ENCODE peak calls at places on chromosomes 5 and 9, in nine cellular contexts. Q is ovary, A is IMR-90, K is tibial nerve, Y is Peyer's patch, N is suprapubic skin, Z is heart left ventricle, L is stomach, R is thyroid gland. I is an unnamed sample. For H3K4me1, the result is how much of the 10 kb centered on the place peaks cover.

GRCh38 chr5:1746371-1747078 is 53.1 kb downstream of the MRPL36 start:
- DNase-seq in Q (peak), A (no peak), K (no peak), Y (no peak), N (peak), Z (peak), L (no peak), R (no peak), I (no peak)

GRCh38 chr5:12392246-12392645 is 488.0 kb upstream of the CTNND2 start:
- DNase-seq in Q (no peak), A (no peak), K (no peak), Y (no peak), N (no peak), Z (no peak), L (no peak), R (no peak), I (no peak)

GRCh38 chr5:73338201-73339126 is 110.1 kb downstream of the FOXD1 start:
- DNase-seq in Q (no peak), A (peak), K (peak), Y (no peak), N (no peak), Z (no peak), L (no peak), R (no peak), I (no peak)

GRCh38 chr9:109766351-109766750 is 13.6 kb upstream of the PALM2AKAP2 start:
- DNase-seq in Q (no peak), A (peak), K (no peak), Y (no peak), N (no peak), Z (no peak), L (no peak), R (no peak), I (peak)

GRCh38 chr9:80649001-80649420 is 1040.3 kb downstream of the TLE1 start:
- DNase-seq in Q (no peak), A (peak), K (peak), Y (no peak), N (no peak), Z (no peak), L (no peak), R (peak), I (peak)

GRCh38 chr5:1789838-1790462 is 9.7 kb downstream of the MRPL36 start:
- DNase-seq in Q (no peak), A (peak), K (no peak), Y (no peak), N (peak), Z (no peak), L (no peak), R (no peak), I (no peak)

GRCh38 chr5:104177651-104178050 is 615.1 kb upstream of the NUDT12 start:
- DNase-seq in Q (no peak), A (no peak), K (no peak), Y (no peak), N (no peak), Z (no peak), L (no peak), R (no peak), I (no peak)

GRCh38 chr5:81750308-81751008 is 439 bp downstream of the SSBP2 start:
- DNase-seq in Q (no peak), A (no peak), K (no peak), Y (no peak), N (peak), Z (peak), L (peak), R (no peak), I (no peak)

GRCh38 chr5:67887648-67888047 is 327.9 kb upstream of the PIK3R1 start:
- DNase-seq in Q (no peak), A (no peak), K (no peak), Y (no peak), N (no peak), Z (no peak), L (no peak), R (no peak), I (no peak)

GRCh38 chr5:177402271-177403043 is 2.0 kb upstream of the PFN3 start:
- DNase-seq in Q (peak), A (peak), K (no peak), Y (peak), N (no peak), Z (peak), L (peak), R (peak), I (peak)

GRCh38 chr9:126985870-126986498 is 71.4 kb downstream of the RALGPS1 start:
- DNase-seq in Q (no peak), A (peak), K (peak), Y (peak), N (no peak), Z (peak), L (peak), R (no peak), I (peak)

GRCh38 chr5:178114325-178115135 is 1.2 kb downstream of the N4BP3 start:
- DNase-seq in Q (no peak), A (no peak), K (no peak), Y (peak), N (peak), Z (peak), L (peak), R (no peak), I (no peak)

GRCh38 chr5:93340881-93341280 is 240.1 kb downstream of the NR2F1-AS1 start:
- DNase-seq in Q (peak), A (no peak), K (no peak), Y (no peak), N (no peak), Z (no peak), L (no peak), R (no peak), I (no peak)

GRCh38 chr9:115923903-115924668 is 229.5 kb upstream of the PAPPA start:
- DNase-seq in Q (no peak), A (peak), K (no peak), Y (no peak), N (no peak), Z (no peak), L (no peak), R (no peak), I (peak)

GRCh38 chr5:53645078-53645477 is 84.6 kb downstream of the NDUFS4 start:
- DNase-seq in Q (no peak), A (no peak), K (no peak), Y (no peak), N (no peak), Z (no peak), L (no peak), R (no peak), I (no peak)

GRCh38 chr5:115377468-115378217 is 81.2 kb upstream of the CCDC112 start:
- DNase-seq in Q (no peak), A (peak), K (no peak), Y (no peak), N (no peak), Z (no peak), L (no peak), R (no peak), I (no peak)

GRCh38 chr9:115524467-115525059 is 406.6 kb upstream of the TNC start:
- DNase-seq in Q (no peak), A (peak), K (peak), Y (no peak), N (no peak), Z (no peak), L (no peak), R (no peak), I (peak)

GRCh38 chr9:12916037-12916436 is 141.2 kb downstream of the LURAP1L start:
- DNase-seq in Q (no peak), A (peak), K (no peak), Y (no peak), N (no peak), Z (no peak), L (no peak), R (peak), I (no peak)

DNA sequence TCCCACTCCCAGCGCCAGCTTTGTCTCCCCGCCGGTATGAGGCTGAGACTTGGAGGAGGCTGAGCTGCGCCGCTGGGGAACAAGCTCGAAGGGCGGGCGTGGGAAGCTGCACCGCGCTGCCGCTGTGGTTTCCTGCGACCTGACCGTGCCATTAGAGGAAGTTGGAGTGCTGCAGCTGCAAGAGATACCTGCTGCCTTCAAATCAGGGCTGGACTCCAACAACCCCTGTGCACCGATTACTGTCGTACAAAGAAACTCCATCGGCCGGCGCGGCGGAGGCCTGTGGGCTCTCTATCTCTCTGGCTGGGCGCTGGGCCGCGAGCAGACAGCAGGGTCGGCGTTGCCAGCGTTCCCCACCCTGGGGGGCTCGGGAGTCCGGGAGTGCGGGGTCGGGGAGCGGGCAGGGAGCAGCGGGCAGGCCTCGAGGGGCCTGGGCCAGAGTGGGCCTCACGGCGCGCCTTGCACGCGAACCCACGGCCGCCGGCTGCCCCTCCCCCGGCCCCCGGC is 1.2 kb upstream of the ERBIN start:
- DNase-seq in Q (no peak), A (peak), K (peak), Y (peak), N (peak), Z (peak), L (peak), R (peak), I (peak)
- TF ChIP-seq POLR2A in Q (no peak), A (no peak), K (no peak), Y (peak), N (no peak), Z (no peak), L (no peak), R (no peak), I (no peak)

GRCh38 chr9:137298983-137299521 is 3.0 kb downstream of the NRARP start:
- DNase-seq in Q (no peak), A (no peak), K (no peak), Y (no peak), N (no peak), Z (no peak), L (no peak), R (no peak), I (no peak)

GRCh38 chr9:137302176-137303030 is at the start of gene NRARP:
- DNase-seq in Q (peak), A (peak), K (peak), Y (peak), N (peak), Z (peak), L (peak), R (peak), I (peak)

GRCh38 chr9:137299938-137300337 is 2.1 kb downstream of the NRARP start:
- DNase-seq in Q (no peak), A (no peak), K (no peak), Y (no peak), N (no peak), Z (no peak), L (no peak), R (peak), I (no peak)

GRCh38 chr9:137301086-137301947 is 754 bp downstream of the NRARP start:
- DNase-seq in Q (peak), A (peak), K (no peak), Y (no peak), N (no peak), Z (peak), L (peak), R (peak), I (no peak)

DNA sequence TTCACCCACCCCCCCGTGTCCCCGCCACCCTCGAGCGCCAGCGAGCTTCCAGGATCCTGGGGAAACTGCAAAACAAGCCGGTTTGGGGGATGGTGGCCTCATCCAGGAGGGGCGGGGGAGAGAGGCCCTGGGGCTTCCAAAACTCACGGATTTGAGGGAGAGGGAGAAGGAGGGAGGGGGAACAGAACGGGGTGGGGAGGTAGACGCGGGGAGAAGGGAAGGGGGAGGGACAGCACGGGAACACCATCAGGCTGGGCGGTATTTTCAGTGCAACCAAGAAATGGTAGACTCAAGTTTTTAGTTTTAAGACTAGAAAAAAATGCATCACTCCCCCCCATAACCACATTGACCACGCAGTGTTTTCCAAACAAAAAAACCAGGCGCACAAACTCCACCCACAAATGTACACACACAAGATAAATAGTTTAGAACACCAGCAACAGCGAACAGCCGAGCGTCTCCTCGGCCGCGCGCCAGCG is 1.4 kb downstream of the NRARP start:
- DNase-seq in Q (peak), A (peak), K (no peak), Y (no peak), N (no peak), Z (no peak), L (no peak), R (peak), I (no peak)
- H3K4me1 ChIP-seq in Q (under half), A (under half), K (under half), Y (half or more), N (half or more), Z (half or more), L (half or more), R (under half), I (under half)

GRCh38 chr9:85942913-85943729 is 2.2 kb downstream of the NAA35 start:
- DNase-seq in Q (no peak), A (no peak), K (no peak), Y (no peak), N (no peak), Z (no peak), L (no peak), R (no peak), I (no peak)

GRCh38 chr9:85941617-85941930 is 628 bp downstream of the NAA35 start:
- DNase-seq in Q (no peak), A (no peak), K (no peak), Y (no peak), N (no peak), Z (no peak), L (no peak), R (no peak), I (no peak)

GRCh38 chr9:85940275-85940831 is 593 bp upstream of the NAA35 start:
- DNase-seq in Q (no peak), A (no peak), K (no peak), Y (no peak), N (no peak), Z (no peak), L (no peak), R (no peak), I (no peak)

GRCh38 chr9:85941966-85942912 is 1.3 kb downstream of the NAA35 start:
- DNase-seq in Q (no peak), A (no peak), K (no peak), Y (no peak), N (no peak), Z (no peak), L (no peak), R (no peak), I (no peak)

GRCh38 chr9:85940832-85941616 is at the start of gene NAA35:
- DNase-seq in Q (peak), A (peak), K (peak), Y (peak), N (peak), Z (peak), L (peak), R (peak), I (peak)
- TF ChIP-seq POLR2A in Q (peak), A (peak), K (no peak), Y (peak), N (peak), Z (no peak), L (no peak), R (no peak), I (peak)

GRCh38 chr9:136045595-136046554 is 49.2 kb downstream of the NACC2 start:
- DNase-seq in Q (peak), A (peak), K (no peak), Y (no peak), N (no peak), Z (peak), L (peak), R (no peak), I (no peak)

GRCh38 chr9:136044971-136045594 is 50.0 kb downstream of the NACC2 start:
- DNase-seq in Q (no peak), A (no peak), K (no peak), Y (no peak), N (no peak), Z (no peak), L (peak), R (no peak), I (no peak)

GRCh38 chr9:136043386-136044054 is 51.6 kb downstream of the NACC2 start:
- DNase-seq in Q (no peak), A (no peak), K (no peak), Y (no peak), N (no peak), Z (no peak), L (peak), R (no peak), I (no peak)

GRCh38 chr9:136042541-136042940 is 52.5 kb downstream of the NACC2 start:
- DNase-seq in Q (no peak), A (no peak), K (no peak), Y (no peak), N (no peak), Z (no peak), L (no peak), R (no peak), I (no peak)

DNA sequence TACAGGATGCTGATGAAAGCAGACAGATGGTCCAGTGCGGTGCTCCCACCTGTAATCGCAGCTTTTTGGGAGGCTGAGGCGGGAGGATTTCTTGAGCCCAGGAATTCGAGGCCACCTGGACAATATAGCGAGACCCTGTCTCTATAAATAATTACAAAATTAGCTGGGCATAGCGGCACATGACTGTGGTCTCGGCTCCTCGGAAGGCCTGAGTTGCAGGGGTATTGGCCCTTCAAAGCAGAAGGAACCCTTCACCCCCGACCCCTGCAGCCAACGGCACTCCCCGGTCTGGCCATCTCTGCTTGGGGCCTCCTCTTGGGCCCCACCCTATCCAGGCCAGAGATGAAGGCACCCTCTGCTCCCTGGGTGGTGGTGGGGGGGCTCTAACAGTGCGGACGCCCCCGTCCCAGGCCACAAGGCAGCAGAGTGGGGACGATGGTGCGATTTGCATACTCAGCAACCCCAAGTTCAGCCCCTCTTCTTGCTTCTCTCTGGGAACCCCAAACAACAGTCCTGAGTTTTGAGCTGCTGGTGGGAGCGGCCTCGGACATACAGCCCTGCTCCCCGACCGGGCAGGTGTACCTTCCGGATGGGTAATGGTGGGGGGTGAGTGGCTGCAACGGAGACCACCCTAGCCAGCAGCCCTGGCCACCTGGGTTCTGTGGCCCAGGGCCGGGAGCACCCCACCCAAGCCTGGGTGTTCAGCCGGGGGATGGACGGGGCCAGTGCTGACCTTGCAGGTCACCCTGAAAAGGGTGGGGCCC is 50.7 kb downstream of the NACC2 start:
- DNase-seq in Q (no peak), A (no peak), K (no peak), Y (no peak), N (peak), Z (no peak), L (peak), R (no peak), I (no peak)
- H3K4me1 ChIP-seq in Q (under half), A (under half), K (under half), Y (under half), N (under half), Z (under half), L (under half), R (under half), I (under half)

GRCh38 chr9:37079370-37080164 is 40.8 kb upstream of the ZCCHC7 start:
- DNase-seq in Q (peak), A (peak), K (peak), Y (peak), N (peak), Z (peak), L (peak), R (peak), I (peak)
- TF ChIP-seq POLR2A in Q (peak), A (peak), K (peak), Y (peak), N (peak), Z (no peak), L (no peak), R (no peak), I (peak)

I was measured in adrenal gland.